ENCODE peak calls at places on chromosome 6, in four cellular contexts. J is SK-N-SH, H is GM12878, C is HepG2. L is an unnamed sample.

GRCh38 chr6:117266948-117267347 is 1.6 kb downstream of the VGLL2 start:
- DNase-seq in J (no peak), H (no peak), C (no peak), L (no peak)

GRCh38 chr6:13638626-13639025 is 23.5 kb downstream of the NOL7 start:
- DNase-seq in C (no peak), J (no peak), H (no peak), L (no peak)

GRCh38 chr6:151481752-151482151 is 12.1 kb upstream of the CCDC170 start:
- DNase-seq in J (no peak), H (no peak), C (no peak), L (no peak)

GRCh38 chr6:33983109-33983475 is 162.8 kb downstream of the GRM4 start:
- DNase-seq in C (peak), H (no peak), J (peak), L (peak)

GRCh38 chr6:132715204-132715603 is 1.3 kb upstream of the VNN1 start:
- DNase-seq in C (peak), H (no peak), J (peak), L (peak)

GRCh38 chr6:158290040-158290439 is 22.2 kb upstream of the TULP4 start:
- DNase-seq in C (no peak), J (no peak), H (peak), L (no peak)

GRCh38 chr6:43838276-43839036 is 68.4 kb downstream of the VEGFA start:
- DNase-seq in H (no peak), C (peak), J (peak), L (peak)

GRCh38 chr6:143449731-143450452 is 603 bp downstream of the ADAT2 start:
- DNase-seq in J (peak), C (peak), H (peak), L (peak)

GRCh38 chr6:14501914-14502313 is 384.3 kb downstream of the CD83 start:
- DNase-seq in C (no peak), H (no peak), J (no peak), L (no peak)

GRCh38 chr6:106339334-106340029 is 13.9 kb upstream of the ATG5 start:
- DNase-seq in H (no peak), J (peak), C (peak), L (peak)

GRCh38 chr6:6688283-6688682 is 99.8 kb downstream of the LY86 start:
- DNase-seq in H (no peak), C (peak), J (no peak), L (peak)

GRCh38 chr6:6686748-6687601 is 98.5 kb downstream of the LY86 start:
- DNase-seq in J (peak), H (no peak), C (peak), L (peak)

GRCh38 chr6:6690144-6690483 is 101.6 kb downstream of the LY86 start:
- DNase-seq in J (no peak), H (no peak), C (no peak), L (no peak)

GRCh38 chr6:6689413-6690143 is 101.1 kb downstream of the LY86 start:
- DNase-seq in J (no peak), H (no peak), C (no peak), L (peak)

DNA sequence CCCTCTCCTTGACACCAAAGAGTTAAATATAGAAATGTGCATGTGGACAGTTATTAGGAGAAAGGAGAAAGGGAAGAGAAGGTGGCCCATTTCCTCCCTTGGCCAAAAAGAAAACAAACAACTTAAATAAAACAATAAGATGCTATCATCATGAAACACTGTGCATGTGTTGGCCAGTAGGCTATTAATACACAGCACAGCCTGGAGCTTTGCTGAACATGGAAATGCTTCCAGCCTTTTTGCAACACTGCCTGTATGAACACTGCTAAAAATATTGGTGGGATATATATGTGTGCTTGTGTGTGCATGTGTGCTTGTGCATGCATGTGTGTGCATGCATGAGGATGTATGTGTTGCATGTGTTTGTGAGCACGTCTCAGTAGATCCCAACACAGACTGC is 100.4 kb downstream of the LY86 start:
- DNase-seq in C (no peak), H (no peak), J (no peak), L (no peak)
- TF ChIP-seq RFX5 in C (no peak), H (no peak), J (no peak), L (no peak)

DNA sequence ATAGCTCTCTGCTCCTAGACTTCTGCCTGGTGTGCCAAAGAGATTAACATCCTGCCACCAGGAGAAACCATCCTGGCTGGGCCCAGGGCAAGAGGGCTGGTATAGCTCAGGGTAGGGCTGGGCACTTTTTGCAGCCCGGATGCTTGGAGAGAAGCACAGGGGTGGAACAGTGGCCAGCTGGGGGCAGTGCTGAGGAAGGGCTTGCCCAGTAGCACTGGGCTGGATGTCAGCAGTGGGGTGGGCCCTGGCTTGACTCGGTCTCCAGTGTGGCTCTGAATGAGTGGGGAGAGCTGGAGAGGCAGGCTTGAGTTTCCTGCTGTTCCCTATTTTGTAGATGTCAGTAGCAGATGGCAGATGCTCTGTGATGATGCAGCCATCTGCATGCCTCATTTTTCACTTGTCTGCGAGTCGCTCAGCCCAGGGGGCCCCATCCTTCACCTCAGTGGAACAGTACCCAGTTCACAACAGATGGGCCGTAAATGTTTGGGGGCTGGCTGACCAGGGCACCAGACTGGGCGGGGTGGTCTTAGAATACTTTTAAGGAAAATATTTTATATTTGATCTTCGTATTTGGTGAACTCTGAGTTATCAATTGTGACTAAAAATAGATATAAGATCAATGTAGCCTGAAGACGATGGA is 56.4 kb upstream of the TULP1 start:
- DNase-seq in H (no peak), C (peak), J (peak), L (peak)
- TF ChIP-seq TAF1 in H (no peak), C (no peak), J (no peak), L (no peak)

GRCh38 chr6:139161169-139161568 is 26.3 kb downstream of the HECA start:
- DNase-seq in C (peak), J (no peak), H (no peak), L (no peak)

GRCh38 chr6:139161817-139162284 is 27.0 kb downstream of the HECA start:
- DNase-seq in C (no peak), H (peak), J (no peak), L (no peak)

GRCh38 chr6:139166238-139166955 is 31.5 kb downstream of the HECA start:
- DNase-seq in H (no peak), C (no peak), J (no peak), L (no peak)

GRCh38 chr6:139165324-139165723 is 30.4 kb downstream of the HECA start:
- DNase-seq in J (no peak), H (no peak), C (no peak), L (no peak)

GRCh38 chr6:139164001-139164400 is 29.1 kb downstream of the HECA start:
- DNase-seq in J (no peak), C (no peak), H (no peak), L (no peak)
- TF ChIP-seq SMC3 in J (no peak), C (no peak), H (no peak), L (no peak)

DNA sequence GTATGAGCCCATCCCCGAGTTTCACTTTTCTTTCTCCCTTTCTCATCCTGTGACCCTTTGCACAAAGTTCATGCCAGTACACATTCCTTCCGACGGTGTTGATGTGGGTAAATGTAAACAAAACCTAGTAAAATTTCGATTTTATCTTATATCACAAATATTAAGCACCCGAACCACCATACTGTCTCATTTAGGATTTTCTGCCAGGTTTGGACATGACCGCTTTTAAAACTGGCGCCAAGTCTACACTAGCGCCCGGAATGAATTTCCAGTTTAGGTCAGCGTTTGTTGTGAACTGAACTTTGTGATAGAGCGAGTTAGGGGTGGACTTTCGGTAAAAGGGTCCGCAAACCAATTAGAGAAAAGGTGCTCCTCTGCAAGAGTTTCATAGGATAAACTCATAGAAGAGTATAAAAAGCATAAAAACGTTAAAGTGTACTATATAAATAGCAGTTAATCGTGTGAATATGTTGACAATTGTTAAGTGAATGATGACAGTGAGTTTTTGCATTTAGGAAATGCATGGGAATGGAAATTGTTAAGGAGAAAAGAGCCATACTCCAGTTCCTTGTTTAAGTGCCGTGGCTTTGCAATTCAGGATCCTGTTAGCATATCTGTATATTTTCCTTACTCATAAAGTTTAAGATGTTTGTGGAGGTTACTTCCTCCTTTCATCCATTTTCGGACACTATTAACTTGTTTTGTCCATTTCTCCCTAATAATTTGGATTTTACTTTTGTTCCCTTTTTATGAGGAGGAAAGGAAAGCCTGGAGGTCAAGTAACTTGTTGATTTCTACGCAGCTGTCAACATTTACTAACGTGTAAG is 967 bp downstream of the AKAP7 start:
- DNase-seq in J (no peak), C (peak), H (no peak), L (no peak)
- TF ChIP-seq RFX5 in J (no peak), C (no peak), H (no peak), L (no peak)

DNA sequence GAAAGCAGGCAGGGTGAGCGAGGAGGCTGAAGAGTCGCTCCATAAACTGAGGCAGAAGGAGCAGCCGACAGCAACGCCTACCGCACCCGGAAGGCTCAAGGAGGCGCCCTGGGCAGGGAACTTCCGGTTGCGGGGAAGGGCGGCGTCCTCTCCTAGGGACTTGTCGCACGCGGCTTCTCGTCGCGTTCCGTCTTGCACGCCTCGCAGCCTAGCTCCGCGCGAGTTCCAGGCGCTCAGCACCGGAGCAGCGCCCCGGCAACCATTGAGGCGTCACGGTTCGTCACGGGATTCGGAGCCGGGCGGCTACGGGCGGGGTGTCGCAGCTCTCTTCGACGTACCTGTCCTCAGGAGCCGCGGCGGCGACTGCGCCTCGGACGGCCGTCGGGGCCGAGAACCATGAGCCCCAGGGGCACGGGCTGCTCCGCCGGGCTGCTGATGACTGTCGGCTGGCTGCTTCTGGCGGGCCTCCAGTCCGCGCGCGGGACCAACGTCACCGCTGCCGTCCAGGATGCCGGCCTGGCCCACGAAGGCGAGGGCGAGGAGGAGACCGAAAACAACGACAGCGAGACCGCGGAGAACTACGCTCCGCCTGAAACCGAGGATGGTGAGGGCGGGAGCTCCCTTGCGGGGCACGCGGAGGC is at the start of gene SPACA1:
- DNase-seq in H (no peak), J (no peak), C (no peak), L (no peak)
- TF ChIP-seq TAF1 in H (no peak), J (no peak), C (no peak), L (no peak)

GRCh38 chr6:8195040-8195713 is 92.8 kb upstream of the EEF1E1 start:
- DNase-seq in J (peak), H (no peak), C (peak), L (no peak)
- TF ChIP-seq SMC3 in J (no peak), H (no peak), C (no peak), L (no peak)

GRCh38 chr6:131068165-131068564 is 5.1 kb upstream of the EPB41L2 start:
- DNase-seq in C (no peak), H (no peak), J (no peak), L (peak)
- TF ChIP-seq RFX5 in C (no peak), H (no peak), J (no peak), L (no peak)

DNA sequence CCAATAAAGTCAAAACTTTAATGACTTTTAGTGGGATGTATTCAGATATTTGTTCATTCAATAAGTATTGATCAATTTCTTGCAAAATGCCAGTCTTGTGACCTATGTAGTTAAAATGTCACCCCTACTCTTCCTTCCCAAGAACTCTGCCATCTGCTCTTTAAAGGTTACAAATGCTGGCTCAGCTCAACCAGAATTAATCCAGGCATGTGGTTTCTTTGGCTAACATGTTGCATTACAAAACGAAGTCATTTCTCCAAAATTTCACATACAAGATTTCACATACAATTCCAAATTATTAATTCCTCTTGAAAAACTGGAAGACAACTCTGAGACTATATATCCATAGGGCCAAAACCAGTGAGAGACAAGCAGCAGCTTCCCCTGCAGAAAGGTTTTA is 395.7 kb downstream of the PRKN start:
- DNase-seq in H (no peak), C (no peak), J (no peak), L (no peak)
- TF ChIP-seq TAF1 in H (no peak), C (no peak), J (no peak), L (no peak)

L was measured in K562.